ENCODE peak calls at places on chromosomes 13 and 19, in four cellular contexts. Z is coronary artery; D is stimulated activated naive CD8-positive, alpha-beta T cell treated with anti-CD3 and anti-CD28 coated beads, Interleukin-15, Interleukin-2, amounts not matched to agents 100 U/mL and 50 U/mL, for 24 hours; R is ascending aorta. C is an unnamed sample.

GRCh38 chr13:113915786-113916329 is 52.0 kb upstream of the GAS6 start:
- DNase-seq in Z (peak; percentile 40), D (no peak), R (peak; percentile 46), C (no peak)

GRCh38 chr19:34686455-34686854 is 9.0 kb downstream of the ZNF302 start:
- DNase-seq in Z (no peak), D (no peak), R (no peak), C (no peak)

GRCh38 chr13:101230271-101230890 is 185.9 kb downstream of the NALCN start:
- DNase-seq in Z (no peak), D (no peak), R (no peak), C (no peak)

GRCh38 chr19:1276620-1277007 is 1.3 kb downstream of the FAM174C start:
- DNase-seq in Z (no peak), D (peak; percentile 53), R (no peak), C (no peak)

GRCh38 chr19:48741222-48741999 is 1.0 kb upstream of the RASIP1 start:
- DNase-seq in Z (no peak), D (peak; percentile 65), R (no peak), C (peak; percentile 59)

GRCh38 chr19:31128291-31128690 is 220.9 kb downstream of the TSHZ3 start:
- DNase-seq in Z (no peak), D (no peak), R (no peak), C (no peak)

GRCh38 chr13:48749144-48749543 is 95.4 kb downstream of the CYSLTR2 start:
- DNase-seq in Z (no peak), D (no peak), R (no peak), C (no peak)

GRCh38 chr19:18905520-18906236 is 9.7 kb upstream of the CERS1 start:
- DNase-seq in Z (no peak), D (no peak), R (no peak), C (no peak)

GRCh38 chr19:16615788-16616187 is 12.2 kb downstream of the MED26 start:
- DNase-seq in Z (no peak), D (no peak), R (no peak), C (no peak)

GRCh38 chr19:54415208-54415900 is at the start of gene TTYH1:
- DNase-seq in Z (no peak), D (peak; percentile 75), R (no peak), C (no peak)

GRCh38 chr13:112664501-112665203 is 25.2 kb upstream of the ATP11A start:
- DNase-seq in Z (no peak), D (no peak), R (no peak), C (no peak)

GRCh38 chr13:68550330-68550729 is 1320.2 kb upstream of the PCDH9 start:
- DNase-seq in Z (no peak), D (no peak), R (no peak), C (no peak)

GRCh38 chr19:47109541-47110375 is 3.8 kb downstream of the ZC3H4 start:
- DNase-seq in Z (no peak), D (peak; percentile 60), R (no peak), C (no peak)

GRCh38 chr13:73738626-73739025 is 395.6 kb downstream of the KLF12 start:
- DNase-seq in Z (no peak), D (no peak), R (no peak), C (no peak)

GRCh38 chr19:50705422-50706019 is 14.1 kb downstream of the SHANK1 start:
- DNase-seq in Z (no peak), D (peak; percentile 55), R (no peak), C (no peak)

GRCh38 chr13:112244495-112245177 is 131.5 kb upstream of the SPACA7 start:
- DNase-seq in Z (peak; percentile 61), D (no peak), R (no peak), C (no peak)

C was measured in left ventricle myocardium inferior.